ENCODE peak calls at places on chromosome 20, in six cellular contexts. One of them, this sample, is unnamed.
A peak's percentile ranks its signal among the peaks of the same experiment; 100 is the strongest.

GRCh38 chr20:14336667-14337066 is 745 bp downstream of the FLRT3 start:
- DNase-seq in T-helper 1 cell: no peak
- DNase-seq in EL: no peak
- DNase-seq in astrocyte of the cerebellum: no peak
- DNase-seq in esophagus squamous epithelium: no peak
- DNase-seq in neural progenitor cell: peak; percentile 52
- DNase-seq in this sample: no peak

GRCh38 chr20:56249244-56249955 is 868 bp downstream of the MC3R start:
- DNase-seq in neural progenitor cell: peak; percentile 61
- DNase-seq in EL: peak; percentile 16
- DNase-seq in astrocyte of the cerebellum: no peak
- DNase-seq in esophagus squamous epithelium: no peak
- DNase-seq in T-helper 1 cell: no peak
- DNase-seq in this sample: no peak

GRCh38 chr20:1809611-1810510 is 85.3 kb upstream of the SIRPA start:
- DNase-seq in esophagus squamous epithelium: no peak
- DNase-seq in astrocyte of the cerebellum: no peak
- DNase-seq in neural progenitor cell: no peak
- DNase-seq in T-helper 1 cell: no peak
- DNase-seq in EL: peak; percentile 79
- DNase-seq in this sample: no peak

GRCh38 chr20:41424546-41424945 is 57.9 kb upstream of the EMILIN3 start:
- DNase-seq in EL: no peak
- DNase-seq in astrocyte of the cerebellum: no peak
- DNase-seq in T-helper 1 cell: no peak
- DNase-seq in esophagus squamous epithelium: no peak
- DNase-seq in neural progenitor cell: no peak
- DNase-seq in this sample: no peak

GRCh38 chr20:63433756-63434531 is 38.5 kb downstream of the KCNQ2 start:
- DNase-seq in astrocyte of the cerebellum: no peak
- DNase-seq in EL: peak; percentile 12
- DNase-seq in esophagus squamous epithelium: no peak
- DNase-seq in neural progenitor cell: no peak
- DNase-seq in T-helper 1 cell: no peak
- DNase-seq in this sample: no peak

GRCh38 chr20:61299088-61299487 is 47.0 kb downstream of the CDH4 start:
- DNase-seq in EL: no peak
- DNase-seq in astrocyte of the cerebellum: no peak
- DNase-seq in neural progenitor cell: no peak
- DNase-seq in esophagus squamous epithelium: no peak
- DNase-seq in T-helper 1 cell: no peak
- DNase-seq in this sample: no peak

GRCh38 chr20:47493175-47493953 is 8.3 kb upstream of the NCOA3 start:
- DNase-seq in esophagus squamous epithelium: no peak
- DNase-seq in T-helper 1 cell: no peak
- DNase-seq in neural progenitor cell: no peak
- DNase-seq in EL: peak; percentile 74
- DNase-seq in astrocyte of the cerebellum: peak; percentile 67
- DNase-seq in this sample: peak; percentile 5

GRCh38 chr20:23320317-23320716 is 30.3 kb upstream of the NXT1 start:
- DNase-seq in EL: no peak
- DNase-seq in esophagus squamous epithelium: no peak
- DNase-seq in T-helper 1 cell: no peak
- DNase-seq in astrocyte of the cerebellum: no peak
- DNase-seq in neural progenitor cell: no peak
- DNase-seq in this sample: no peak

GRCh38 chr20:64110411-64111068 is 3.2 kb upstream of the NPBWR2 start:
- DNase-seq in astrocyte of the cerebellum: no peak
- DNase-seq in neural progenitor cell: no peak
- DNase-seq in EL: no peak
- DNase-seq in esophagus squamous epithelium: no peak
- DNase-seq in T-helper 1 cell: no peak
- DNase-seq in this sample: no peak

GRCh38 chr20:43681468-43681942 is 14.6 kb downstream of the MYBL2 start:
- DNase-seq in esophagus squamous epithelium: no peak
- DNase-seq in neural progenitor cell: peak; percentile 69
- DNase-seq in T-helper 1 cell: no peak
- DNase-seq in astrocyte of the cerebellum: no peak
- DNase-seq in EL: no peak
- DNase-seq in this sample: peak; percentile 63

GRCh38 chr20:19993937-19994667 is 23.1 kb upstream of the NAA20 start:
- DNase-seq in T-helper 1 cell: no peak
- DNase-seq in neural progenitor cell: no peak
- DNase-seq in astrocyte of the cerebellum: no peak
- DNase-seq in esophagus squamous epithelium: no peak
- DNase-seq in EL: peak; percentile 82
- DNase-seq in this sample: no peak

GRCh38 chr20:20491784-20492145 is 123.9 kb downstream of the INSM1 start:
- DNase-seq in esophagus squamous epithelium: no peak
- DNase-seq in astrocyte of the cerebellum: no peak
- DNase-seq in T-helper 1 cell: no peak
- DNase-seq in EL: no peak
- DNase-seq in neural progenitor cell: no peak
- DNase-seq in this sample: no peak

GRCh38 chr20:63708301-63709148 is 686 bp downstream of the ZGPAT start:
- DNase-seq in astrocyte of the cerebellum: no peak
- DNase-seq in T-helper 1 cell: no peak
- DNase-seq in neural progenitor cell: peak; percentile 54
- DNase-seq in EL: no peak
- DNase-seq in esophagus squamous epithelium: no peak
- DNase-seq in this sample: no peak

GRCh38 chr20:37011147-37011546 is 59.6 kb upstream of the SAMHD1 start:
- DNase-seq in T-helper 1 cell: no peak
- DNase-seq in astrocyte of the cerebellum: no peak
- DNase-seq in neural progenitor cell: no peak
- DNase-seq in EL: no peak
- DNase-seq in esophagus squamous epithelium: no peak
- DNase-seq in this sample: no peak

GRCh38 chr20:19376451-19376971 is 164.1 kb downstream of the SLC24A3 start:
- DNase-seq in neural progenitor cell: peak; percentile 5
- DNase-seq in T-helper 1 cell: no peak
- DNase-seq in esophagus squamous epithelium: no peak
- DNase-seq in EL: no peak
- DNase-seq in astrocyte of the cerebellum: no peak
- DNase-seq in this sample: no peak

GRCh38 chr20:23651117-23651516 is 13.4 kb upstream of the CST3 start:
- DNase-seq in EL: no peak
- DNase-seq in astrocyte of the cerebellum: no peak
- DNase-seq in esophagus squamous epithelium: no peak
- DNase-seq in T-helper 1 cell: no peak
- DNase-seq in neural progenitor cell: no peak
- DNase-seq in this sample: no peak

GRCh38 chr20:52948491-52948890 is 23.7 kb upstream of the TSHZ2 start:
- DNase-seq in neural progenitor cell: no peak
- DNase-seq in T-helper 1 cell: no peak
- DNase-seq in astrocyte of the cerebellum: no peak
- DNase-seq in EL: no peak
- DNase-seq in esophagus squamous epithelium: no peak
- DNase-seq in this sample: no peak

GRCh38 chr20:23387118-23387443 is 25.1 kb downstream of the GZF1 start:
- DNase-seq in esophagus squamous epithelium: no peak
- DNase-seq in EL: no peak
- DNase-seq in astrocyte of the cerebellum: no peak
- DNase-seq in T-helper 1 cell: no peak
- DNase-seq in neural progenitor cell: no peak
- DNase-seq in this sample: no peak

GRCh38 chr20:60048634-60049578 is 90.7 kb downstream of the CDH26 start:
- DNase-seq in neural progenitor cell: no peak
- DNase-seq in esophagus squamous epithelium: no peak
- DNase-seq in EL: no peak
- DNase-seq in T-helper 1 cell: no peak
- DNase-seq in astrocyte of the cerebellum: no peak
- DNase-seq in this sample: no peak

GRCh38 chr20:33875534-33876026 is 64.4 kb downstream of the CHMP4B start:
- DNase-seq in T-helper 1 cell: no peak
- DNase-seq in EL: no peak
- DNase-seq in neural progenitor cell: no peak
- DNase-seq in esophagus squamous epithelium: no peak
- DNase-seq in astrocyte of the cerebellum: no peak
- DNase-seq in this sample: no peak

GRCh38 chr20:18611492-18611891 is 23.6 kb downstream of the DTD1 start:
- DNase-seq in esophagus squamous epithelium: no peak
- DNase-seq in neural progenitor cell: no peak
- DNase-seq in T-helper 1 cell: no peak
- DNase-seq in astrocyte of the cerebellum: no peak
- DNase-seq in EL: no peak
- DNase-seq in this sample: no peak

GRCh38 chr20:2133318-2134183 is 31.9 kb downstream of the STK35 start:
- DNase-seq in esophagus squamous epithelium: no peak
- DNase-seq in neural progenitor cell: peak; percentile 54
- DNase-seq in EL: peak; percentile 67
- DNase-seq in T-helper 1 cell: no peak
- DNase-seq in astrocyte of the cerebellum: peak; percentile 26
- DNase-seq in this sample: no peak

GRCh38 chr20:35305682-35306556 is 13.7 kb upstream of the FAM83C start:
- DNase-seq in esophagus squamous epithelium: peak; percentile 17
- DNase-seq in T-helper 1 cell: no peak
- DNase-seq in EL: peak; percentile 100
- DNase-seq in neural progenitor cell: no peak
- DNase-seq in astrocyte of the cerebellum: peak; percentile 95
- DNase-seq in this sample: no peak

GRCh38 chr20:25035924-25036323 is 22.0 kb downstream of the ACSS1 start:
- DNase-seq in EL: no peak
- DNase-seq in esophagus squamous epithelium: no peak
- DNase-seq in astrocyte of the cerebellum: no peak
- DNase-seq in neural progenitor cell: no peak
- DNase-seq in T-helper 1 cell: no peak
- DNase-seq in this sample: no peak

GRCh38 chr20:19945732-19946670 is 71.2 kb upstream of the NAA20 start:
- DNase-seq in EL: no peak
- DNase-seq in T-helper 1 cell: no peak
- DNase-seq in astrocyte of the cerebellum: no peak
- DNase-seq in esophagus squamous epithelium: no peak
- DNase-seq in neural progenitor cell: no peak
- DNase-seq in this sample: no peak

GRCh38 chr20:57048027-57048869 is 218.2 kb downstream of the BMP7 start:
- DNase-seq in neural progenitor cell: peak; percentile 80
- DNase-seq in T-helper 1 cell: no peak
- DNase-seq in astrocyte of the cerebellum: no peak
- DNase-seq in EL: peak; percentile 69
- DNase-seq in esophagus squamous epithelium: no peak
- DNase-seq in this sample: no peak

GRCh38 chr20:2527762-2528161 is 8.6 kb upstream of the TMC2 start:
- DNase-seq in esophagus squamous epithelium: no peak
- DNase-seq in neural progenitor cell: no peak
- DNase-seq in astrocyte of the cerebellum: no peak
- DNase-seq in EL: no peak
- DNase-seq in T-helper 1 cell: no peak
- DNase-seq in this sample: no peak